ENCODE peak calls at places on chromosomes 12 and 14, in eight cellular contexts. U is GM10248, Z is HFFc6, I is body of pancreas, B is neural crest cell, Q is lower leg skin, J is IMR-90, O is Panc1. E is an unnamed sample.
A peak's percentile ranks its signal among the peaks of the same experiment; 100 is the strongest.

GRCh38 chr14:99565383-99565782 is 38.6 kb downstream of the CCDC85C start:
- DNase-seq in U (no peak), Z (no peak), I (no peak), B (no peak), Q (no peak), J (no peak), O (no peak), E (no peak)

GRCh38 chr12:119157528-119157927 is 21.2 kb upstream of the HSPB8 start:
- DNase-seq in U (no peak), Z (no peak), I (no peak), B (no peak), Q (no peak), J (no peak), O (no peak), E (peak; percentile 96)

GRCh38 chr14:97976861-97977260 is 1179.7 kb downstream of the VRK1 start:
- DNase-seq in U (no peak), Z (no peak), I (peak; percentile 12), B (no peak), Q (peak; percentile 86), J (no peak), O (no peak), E (peak; percentile 74)

GRCh38 chr14:76456200-76456599 is 80.3 kb downstream of the ESRRB start:
- DNase-seq in U (peak; percentile 69), Z (peak; percentile 4), I (peak; percentile 20), B (peak; percentile 67), Q (no peak), J (peak; percentile 8), O (no peak), E (no peak)

GRCh38 chr14:33287204-33287603 is 348.5 kb downstream of the NPAS3 start:
- DNase-seq in U (no peak), Z (no peak), I (peak; percentile 71), B (no peak), Q (no peak), J (no peak), O (no peak), E (no peak)

GRCh38 chr12:98418357-98419075 is 96.9 kb upstream of the TMPO start:
- DNase-seq in U (no peak), Z (peak; percentile 94), I (peak; percentile 59), B (no peak), Q (peak; percentile 97), J (peak; percentile 93), O (no peak), E (peak; percentile 86)

GRCh38 chr12:120798696-120799095 is 73.1 kb downstream of the ACADS start:
- DNase-seq in U (no peak), Z (no peak), I (no peak), B (no peak), Q (no peak), J (no peak), O (no peak), E (no peak)

GRCh38 chr14:102316048-102316745 is 3.3 kb upstream of the ZNF839 start:
- DNase-seq in U (no peak), Z (peak; percentile 43), I (peak; percentile 58), B (peak; percentile 47), Q (no peak), J (peak; percentile 75), O (no peak), E (no peak)

GRCh38 chr12:83664650-83665049 is 977.9 kb downstream of the TMTC2 start:
- DNase-seq in U (no peak), Z (no peak), I (no peak), B (no peak), Q (no peak), J (no peak), O (no peak), E (no peak)

GRCh38 chr14:66268802-66269334 is 217.3 kb upstream of the CCDC196 start:
- DNase-seq in U (no peak), Z (no peak), I (no peak), B (no peak), Q (no peak), J (no peak), O (no peak), E (no peak)

GRCh38 chr12:9724023-9724422 is 8.9 kb downstream of the CLECL1 start:
- DNase-seq in U (no peak), Z (no peak), I (no peak), B (no peak), Q (no peak), J (no peak), O (no peak), E (no peak)

GRCh38 chr14:94539181-94539580 is 22.1 kb upstream of the SERPINA4 start:
- DNase-seq in U (no peak), Z (no peak), I (no peak), B (no peak), Q (peak; percentile 58), J (no peak), O (no peak), E (no peak)

GRCh38 chr14:94538070-94538740 is 23.0 kb upstream of the SERPINA4 start:
- DNase-seq in U (no peak), Z (no peak), I (no peak), B (no peak), Q (peak; percentile 72), J (no peak), O (no peak), E (no peak)

GRCh38 chr14:94532462-94532861 is 23.2 kb upstream of the SERPINA12 start:
- DNase-seq in U (no peak), Z (no peak), I (no peak), B (no peak), Q (no peak), J (no peak), O (no peak), E (no peak)

GRCh38 chr14:94540031-94540794 is 21.0 kb upstream of the SERPINA4 start:
- DNase-seq in U (no peak), Z (no peak), I (no peak), B (no peak), Q (peak; percentile 77), J (peak; percentile 9), O (no peak), E (no peak)

DNA sequence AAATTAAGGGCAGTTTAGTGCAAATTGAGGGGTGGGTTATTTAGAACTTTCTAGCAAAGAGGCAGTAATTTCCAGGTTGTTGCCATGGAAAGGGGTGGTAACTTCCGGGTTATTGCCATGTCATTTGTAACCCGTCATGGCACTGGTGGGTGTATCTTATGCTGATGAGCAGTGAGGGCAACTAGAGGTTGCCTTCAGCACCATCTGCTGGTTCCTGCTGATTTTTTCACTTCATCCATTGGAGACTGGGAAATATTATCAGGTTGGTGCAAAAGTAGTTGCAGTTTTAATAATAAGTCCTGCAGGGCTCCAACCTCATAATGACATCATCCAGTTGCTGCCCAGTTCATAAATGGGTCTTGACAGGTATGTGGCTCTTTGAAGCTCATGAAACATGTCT is 24.4 kb upstream of the SERPINA4 start:
- DNase-seq in U (no peak), Z (no peak), I (no peak), B (no peak), Q (peak; percentile 28), J (no peak), O (no peak), E (no peak)
- TF ChIP-seq CTCF in U (no peak), Z (no peak), I (no peak), B (no peak), Q (no peak), J (no peak), O (peak; percentile 13), E (no peak)

DNA sequence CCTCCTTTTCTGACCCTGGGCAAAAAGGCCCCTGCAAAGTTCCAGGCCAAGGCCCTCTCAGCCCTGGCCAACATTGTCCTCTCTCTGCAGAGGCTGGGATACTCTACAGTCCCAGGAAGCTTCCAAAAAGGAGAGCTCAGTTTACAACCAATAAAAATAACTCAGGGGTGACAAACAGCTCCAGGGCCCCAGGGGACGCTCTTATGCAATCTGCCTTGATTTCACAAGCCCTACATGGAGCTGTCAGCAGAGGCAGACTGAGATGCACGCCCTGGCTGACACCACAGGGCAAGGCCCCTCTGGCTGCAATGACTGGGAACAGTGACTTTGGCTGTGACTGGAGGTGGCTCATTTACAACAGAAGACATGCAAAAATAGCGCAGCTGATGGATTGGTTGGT is 129.0 kb upstream of the MED13L start:
- DNase-seq in U (no peak), Z (peak; percentile 89), I (peak; percentile 45), B (no peak), Q (peak; percentile 98), J (peak; percentile 55), O (no peak), E (peak; percentile 97)
- TF ChIP-seq CTCF in U (no peak), Z (peak; percentile 62), I (no peak), B (no peak), Q (no peak), J (no peak), O (no peak), E (no peak)

DNA sequence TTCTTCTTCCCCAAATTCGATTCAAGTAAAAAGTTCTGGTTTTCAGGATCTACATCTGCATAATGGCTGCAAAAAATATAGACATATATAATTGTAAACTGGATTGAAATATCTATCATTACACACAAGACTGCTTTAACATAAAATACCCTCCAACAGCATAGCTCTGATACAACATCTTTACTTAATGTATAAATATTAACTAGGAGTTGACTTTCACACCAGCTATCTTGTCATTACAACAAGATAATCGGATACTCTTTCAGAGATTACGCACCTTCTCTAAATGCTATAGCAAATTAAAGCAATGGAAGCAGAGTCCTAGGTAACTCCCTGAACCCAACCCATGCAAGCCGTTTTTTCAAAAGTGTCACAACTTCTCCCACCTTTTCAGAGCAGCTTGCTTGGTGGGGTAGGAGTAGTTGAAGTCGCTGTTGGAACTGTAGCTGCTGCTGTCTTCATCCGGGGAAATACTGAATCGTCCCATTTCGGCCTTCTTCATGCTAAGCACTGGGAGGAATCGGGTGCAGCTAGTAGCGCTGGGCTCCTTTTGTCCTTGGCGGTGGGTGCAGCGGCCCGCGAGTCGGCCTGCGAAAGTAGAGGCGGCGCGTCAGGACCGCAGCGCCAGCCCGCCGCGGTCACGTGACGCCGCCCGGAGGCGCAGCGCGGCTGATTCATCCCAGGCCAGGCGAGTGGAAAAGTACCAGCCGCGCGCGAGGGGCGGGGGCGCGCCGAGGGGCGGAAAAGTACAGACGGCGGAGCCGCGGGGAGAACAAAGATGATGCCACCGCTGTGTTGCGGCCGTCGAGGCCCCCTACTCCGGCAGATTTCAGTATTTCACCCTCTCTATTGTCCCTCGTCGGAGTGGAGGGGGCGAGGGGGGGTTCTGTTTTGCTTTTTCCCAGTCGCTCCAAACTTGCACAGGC is 1.5 kb downstream of the SLC38A2 start:
- DNase-seq in U (peak; percentile 90), Z (peak; percentile 79), I (peak; percentile 92), B (peak; percentile 91), Q (peak; percentile 98), J (peak; percentile 79), O (no peak), E (peak; percentile 95)
- TF ChIP-seq CTCF in U (peak; percentile 24), Z (peak; percentile 28), I (no peak), B (no peak), Q (peak; percentile 8), J (peak; percentile 18), O (no peak), E (no peak)

DNA sequence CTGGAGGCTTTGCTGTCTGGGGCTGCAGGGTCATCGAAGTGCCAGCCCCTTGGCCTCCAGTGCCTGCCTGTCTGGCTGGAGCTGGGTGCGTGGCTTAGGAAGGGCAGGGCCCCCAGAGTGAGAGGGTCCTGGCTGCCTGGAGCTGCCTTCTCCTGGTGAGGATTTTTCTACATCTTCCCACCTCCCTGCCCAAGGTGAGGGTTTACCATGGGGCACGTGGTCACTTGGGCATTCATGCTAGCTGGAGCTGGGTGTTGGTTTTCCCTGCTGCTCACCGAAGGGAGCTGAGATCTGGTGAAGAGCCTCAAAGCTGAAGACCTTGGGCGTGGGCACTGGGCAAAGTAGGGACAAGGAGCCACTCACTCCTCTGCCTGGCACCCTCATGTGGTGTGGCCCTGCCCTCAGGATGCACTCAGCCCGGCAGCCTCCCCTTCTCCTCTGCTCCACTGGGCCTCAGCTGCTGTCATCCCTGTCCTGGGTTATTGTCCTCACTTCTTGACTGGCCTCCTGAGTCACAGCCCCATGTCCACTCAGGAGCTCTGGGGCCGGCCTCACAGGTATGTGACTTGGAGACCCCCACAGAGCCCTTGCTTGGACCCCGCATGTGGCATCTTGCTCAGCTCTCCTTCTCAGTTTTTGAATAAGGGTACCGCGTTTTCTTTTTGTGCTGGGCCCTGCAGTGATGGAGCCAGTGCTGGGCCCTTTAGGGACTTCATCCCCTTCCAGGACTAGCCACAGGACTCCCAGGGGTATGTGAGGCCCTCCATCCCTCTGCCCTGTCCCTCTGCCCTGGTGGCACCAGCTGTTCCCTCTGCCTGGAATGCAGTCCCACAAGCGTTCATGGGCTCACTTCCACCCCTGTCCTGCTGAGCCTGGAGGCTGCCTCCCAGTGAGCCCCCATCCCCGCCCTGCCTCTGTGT is 1.6 kb downstream of the CEP170B start:
- DNase-seq in U (no peak), Z (no peak), I (no peak), B (no peak), Q (no peak), J (no peak), O (no peak), E (peak; percentile 36)
- TF ChIP-seq CTCF in U (no peak), Z (no peak), I (no peak), B (no peak), Q (no peak), J (no peak), O (no peak), E (no peak)